ENCODE peak calls at places on chromosomes 11 and 22, in seven cellular contexts. J is fibroblast of lung, R is cardiac muscle cell, B is neuronal stem cell, H is mammary epithelial cell, O is body of pancreas, Z is transverse colon. P is an unnamed sample.

GRCh38 chr11:118153976-118154375 is 1.4 kb upstream of the SCN4B start:
- DNase-seq in R (no peak), H (no peak), O (no peak), B (no peak), Z (no peak), J (no peak), P (no peak)

GRCh38 chr11:64250875-64251721 is at the start of gene PLCB3:
- DNase-seq in B (peak; percentile 76), O (peak; percentile 68), R (peak; percentile 58), Z (peak; percentile 71), H (peak; percentile 19), J (peak; percentile 12), P (no peak)

GRCh38 chr11:64090811-64091516 is 55.2 kb downstream of the FLRT1 start:
- DNase-seq in H (no peak), R (peak; percentile 82), Z (no peak), O (no peak), B (no peak), J (no peak), P (no peak)

GRCh38 chr11:80873309-80873999 is 1432.6 kb upstream of the TENM4 start:
- DNase-seq in O (no peak), Z (no peak), B (no peak), H (peak; percentile 73), R (peak; percentile 53), J (peak; percentile 51), P (no peak)

GRCh38 chr22:20663941-20664593 is 109.8 kb upstream of the SERPIND1 start:
- DNase-seq in B (no peak), H (no peak), R (no peak), O (no peak), J (no peak), Z (no peak), P (no peak)

GRCh38 chr11:133040289-133040893 is 491.9 kb downstream of the OPCML start:
- DNase-seq in B (no peak), O (no peak), H (peak; percentile 40), J (peak; percentile 65), Z (no peak), R (no peak), P (no peak)

GRCh38 chr22:32076726-32077550 is 33.9 kb downstream of the SLC5A1 start:
- DNase-seq in Z (no peak), O (no peak), H (no peak), R (no peak), J (no peak), B (no peak), P (no peak)

GRCh38 chr11:119356349-119357031 is 10.0 kb upstream of the MFRP start:
- DNase-seq in O (peak; percentile 37), B (peak; percentile 72), H (no peak), Z (peak; percentile 86), R (peak; percentile 80), J (peak; percentile 64), P (no peak)

GRCh38 chr11:118878187-118878586 is 5.5 kb upstream of the CXCR5 start:
- DNase-seq in O (no peak), R (no peak), Z (no peak), H (no peak), J (no peak), B (no peak), P (no peak)

GRCh38 chr11:130171534-130171933 is 12.0 kb downstream of the ST14 start:
- DNase-seq in B (no peak), O (no peak), H (no peak), J (no peak), Z (no peak), R (no peak), P (no peak)

GRCh38 chr11:35810045-35810444 is 133.8 kb upstream of the LDLRAD3 start:
- DNase-seq in J (no peak), R (no peak), Z (no peak), H (no peak), B (no peak), O (no peak), P (no peak)

GRCh38 chr11:36454991-36455611 is 55.0 kb downstream of the TRAF6 start:
- DNase-seq in Z (no peak), R (peak; percentile 70), B (peak; percentile 89), J (peak; percentile 50), O (no peak), H (no peak), P (no peak)

GRCh38 chr22:39624501-39624821 is 53.9 kb downstream of the CACNA1I start:
- DNase-seq in Z (no peak), O (no peak), B (no peak), H (no peak), J (no peak), R (no peak), P (no peak)

GRCh38 chr11:9138612-9139579 is 47.5 kb upstream of the SCUBE2 start:
- DNase-seq in Z (peak; percentile 17), B (no peak), R (peak; percentile 82), H (peak; percentile 96), O (peak; percentile 74), J (peak; percentile 92), P (no peak)

GRCh38 chr11:776459-777287 is 614 bp downstream of the GATD1 start:
- DNase-seq in B (no peak), R (peak; percentile 39), J (no peak), H (peak; percentile 35), O (peak; percentile 32), Z (no peak), P (no peak)

GRCh38 chr22:35317680-35318290 is 18.1 kb downstream of the TOM1 start:
- DNase-seq in R (no peak), Z (no peak), B (no peak), J (no peak), H (no peak), O (no peak), P (no peak)

DNA sequence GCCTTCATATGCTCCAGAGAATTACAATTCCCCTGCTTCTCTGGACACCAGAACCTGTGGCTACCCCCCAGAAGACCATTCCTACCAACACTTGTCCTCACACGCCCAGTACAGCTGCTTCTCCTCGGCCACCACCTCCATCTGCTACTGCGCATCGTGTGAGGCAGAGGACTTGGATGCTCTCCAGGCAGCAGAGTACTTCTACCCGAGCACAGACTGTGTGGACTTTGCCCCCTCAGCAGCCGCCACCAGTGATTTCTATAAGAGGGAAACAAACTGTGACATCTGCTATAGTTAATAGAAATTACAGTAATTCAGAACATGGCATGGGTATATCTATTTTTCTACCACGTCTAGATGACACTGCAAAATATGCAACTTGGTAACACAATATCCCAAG is 9.8 kb downstream of the POU2AF3 start:
- DNase-seq in O (peak; percentile 94), R (peak; percentile 30), H (no peak), Z (peak; percentile 87), B (no peak), J (no peak), P (no peak)
- H3K27ac ChIP-seq in O (no peak overlapping the region), R (no peak overlapping the region), H (no peak overlapping the region), Z (peak overlapping the region; percentile 43), B (no peak overlapping the region), J (no peak overlapping the region), P (no peak overlapping the region)

GRCh38 chr22:37329239-37330140 is 47.2 kb downstream of the CYTH4 start:
- DNase-seq in Z (no peak), R (no peak), J (peak; percentile 62), O (no peak), B (no peak), H (peak; percentile 80), P (no peak)
- H3K27me3 ChIP-seq in Z (peaks cover 94% of the 10 kb centered on the region), R (peaks cover 79% of the 10 kb centered on the region), J (peaks cover 35% of the 10 kb centered on the region), O (no peaks in the 10 kb centered on the region), B (peaks cover 79% of the 10 kb centered on the region), H (no peaks in the 10 kb centered on the region), P (peaks cover 8% of the 10 kb centered on the region)

DNA sequence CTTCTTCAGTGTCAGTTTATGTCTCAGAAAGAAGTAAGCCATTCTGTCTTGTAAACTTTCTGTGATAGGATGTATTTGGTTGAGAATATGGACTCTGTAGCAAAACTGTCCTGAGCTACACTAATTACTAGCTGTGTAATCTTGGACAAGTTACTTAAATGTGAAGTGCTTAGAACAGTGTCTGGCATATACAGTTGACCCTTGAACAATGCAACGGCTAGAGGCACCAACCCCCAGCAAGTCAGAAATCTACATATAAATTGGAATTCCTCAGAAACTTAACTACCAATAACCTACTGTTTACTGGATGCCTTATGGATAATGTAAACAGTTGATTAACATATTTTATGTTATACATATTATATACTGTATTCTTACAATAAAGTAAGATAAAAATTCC is 68.7 kb upstream of the GRK2 start:
- DNase-seq in O (no peak), B (no peak), J (no peak), H (no peak), R (no peak), Z (no peak), P (no peak)
- H3K27ac ChIP-seq in O (no peak overlapping the region), B (no peak overlapping the region), J (no peak overlapping the region), H (no peak overlapping the region), R (peak overlapping the region; percentile 17), Z (no peak overlapping the region), P (no peak overlapping the region)

GRCh38 chr11:116108161-116108560 is 603.9 kb upstream of the CADM1 start:
- DNase-seq in H (no peak), R (no peak), Z (no peak), B (no peak), O (no peak), J (peak; percentile 11), P (no peak)
- H3K27me3 ChIP-seq in H (no peaks in the 10 kb centered on the region), R (no peaks in the 10 kb centered on the region), Z (no peaks in the 10 kb centered on the region), B (no peaks in the 10 kb centered on the region), O (no peaks in the 10 kb centered on the region), J (no peaks in the 10 kb centered on the region), P (peaks cover 34% of the 10 kb centered on the region)

GRCh38 chr22:46937185-46937584 is 174.7 kb downstream of the TBC1D22A start:
- DNase-seq in O (no peak), R (no peak), Z (no peak), H (no peak), B (no peak), J (no peak), P (no peak)

GRCh38 chr22:46934746-46935491 is 172.5 kb downstream of the TBC1D22A start:
- DNase-seq in J (peak; percentile 98), O (peak; percentile 58), H (peak; percentile 94), Z (peak; percentile 30), B (no peak), R (peak; percentile 89), P (no peak)

GRCh38 chr22:46937939-46938338 is 175.5 kb downstream of the TBC1D22A start:
- DNase-seq in J (no peak), H (no peak), R (no peak), O (peak; percentile 57), Z (no peak), B (no peak), P (no peak)

GRCh38 chr22:46935506-46936377 is 173.3 kb downstream of the TBC1D22A start:
- DNase-seq in R (no peak), O (no peak), B (no peak), J (no peak), Z (peak; percentile 66), H (no peak), P (no peak)

DNA sequence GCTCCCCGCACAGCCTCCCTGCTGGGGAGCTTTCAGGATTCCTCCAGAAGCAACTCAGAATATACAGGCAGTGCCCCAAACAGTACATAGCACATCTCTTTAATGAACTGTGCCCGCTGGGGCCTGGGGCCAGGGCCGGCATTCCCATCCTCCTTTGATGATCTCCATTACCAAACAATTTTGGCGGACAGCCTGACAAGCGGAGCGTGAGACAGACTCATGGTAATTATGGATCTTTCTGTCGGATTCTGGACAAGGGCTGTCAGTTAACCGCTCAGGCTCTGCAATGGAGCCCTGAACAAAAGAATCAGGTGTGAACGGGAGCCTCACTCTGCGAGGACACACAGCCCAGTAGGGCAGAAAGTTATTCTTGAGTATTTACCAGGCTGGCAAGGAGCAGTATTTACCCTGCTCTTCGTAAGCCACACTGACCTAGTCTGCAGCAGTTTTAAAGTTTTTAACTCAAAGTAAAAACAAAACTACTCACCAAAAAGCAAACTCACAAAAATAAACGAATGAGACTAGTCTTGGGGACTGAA is 174.0 kb downstream of the TBC1D22A start:
- DNase-seq in O (no peak), J (peak; percentile 48), R (no peak), B (no peak), H (no peak), Z (no peak), P (no peak)
- H3K27ac ChIP-seq in O (no peak overlapping the region), J (peak overlapping the region; percentile 33), R (no peak overlapping the region), B (no peak overlapping the region), H (no peak overlapping the region), Z (peak overlapping the region; percentile 71), P (no peak overlapping the region)

P was measured in iPS DF 6.9.